ENCODE peak calls at places on chromosomes 7 and 10, in nine cellular contexts. F is stimulated activated CD4-positive, alpha-beta T cell treated with anti-CD3 and anti-CD28 coated beads, Interleukin-4, amount 100 ng/mL, for 48 hours; J is Calu3; P is NCI-H1694 treated with DMSO at 0.1 percent for 48 hours; Q is stimulated activated naive CD8-positive, alpha-beta T cell treated with anti-CD3 and anti-CD28 coated beads, Interleukin-15, Interleukin-2, amounts not matched to agents 100 U/mL and 50 U/mL, for 24 hours; C is HEK293T; O is OCI-M1; T is activated T-cell treated with anti-CD3 and anti-CD28 coated beads for 1 hour; Y is progenitor cell of endocrine pancreas. Z is an unnamed sample.

GRCh38 chr7:4531236-4531635 is 150.9 kb upstream of the FOXK1 start:
- DNase-seq in F (no peak), J (no peak), P (no peak), Q (no peak), C (no peak), O (no peak), T (no peak), Y (no peak), Z (no peak)

GRCh38 chr10:86372785-86373239 is 6.2 kb upstream of the GRID1 start:
- DNase-seq in F (no peak), J (no peak), P (no peak), Q (no peak), C (no peak), O (no peak), T (no peak), Y (no peak), Z (no peak)

GRCh38 chr7:87218941-87219544 is 489 bp downstream of the TMEM243 start:
- DNase-seq in F (no peak), J (peak; percentile 47), P (no peak), Q (peak; percentile 50), C (peak; percentile 45), O (peak; percentile 78), T (peak; percentile 15), Y (no peak), Z (no peak)

GRCh38 chr7:103075337-103075918 is 488 bp downstream of the ARMC10 start:
- DNase-seq in F (peak; percentile 61), J (peak; percentile 43), P (peak; percentile 20), Q (peak; percentile 85), C (peak; percentile 37), O (peak; percentile 38), T (peak; percentile 50), Y (peak; percentile 67), Z (no peak)

GRCh38 chr10:91587710-91588638 is 44.9 kb downstream of the PPP1R3C start:
- DNase-seq in F (no peak), J (no peak), P (no peak), Q (no peak), C (no peak), O (peak; percentile 60), T (no peak), Y (no peak), Z (no peak)

GRCh38 chr7:19482628-19483027 is 226.2 kb downstream of the POLR1F start:
- DNase-seq in F (no peak), J (no peak), P (no peak), Q (no peak), C (no peak), O (no peak), T (no peak), Y (no peak), Z (no peak)

GRCh38 chr10:61994404-61995031 is 93.0 kb downstream of the ARID5B start:
- DNase-seq in F (no peak), J (peak; percentile 31), P (no peak), Q (no peak), C (no peak), O (no peak), T (no peak), Y (no peak), Z (no peak)

GRCh38 chr7:108246227-108246837 is 116.2 kb upstream of the LAMB4 start:
- DNase-seq in F (no peak), J (peak; percentile 37), P (no peak), Q (no peak), C (no peak), O (peak; percentile 79), T (no peak), Y (no peak), Z (no peak)

GRCh38 chr10:69899727-69900595 is 98.3 kb downstream of the COL13A1 start:
- DNase-seq in F (no peak), J (no peak), P (no peak), Q (no peak), C (no peak), O (no peak), T (no peak), Y (no peak), Z (no peak)

GRCh38 chr10:116461680-116462079 is 34.0 kb downstream of the PNLIPRP3 start:
- DNase-seq in F (no peak), J (no peak), P (no peak), Q (no peak), C (no peak), O (no peak), T (no peak), Y (no peak), Z (no peak)

GRCh38 chr7:23230586-23231195 is 15.9 kb upstream of the GPNMB start:
- DNase-seq in F (no peak), J (no peak), P (no peak), Q (no peak), C (no peak), O (no peak), T (no peak), Y (no peak), Z (no peak)

GRCh38 chr7:1520574-1521234 is 9.8 kb upstream of the MAFK start:
- DNase-seq in F (no peak), J (peak; percentile 94), P (no peak), Q (no peak), C (peak; percentile 53), O (no peak), T (no peak), Y (no peak), Z (no peak)

GRCh38 chr7:159060440-159060839 is 84.2 kb downstream of the VIPR2 start:
- DNase-seq in F (no peak), J (no peak), P (no peak), Q (no peak), C (no peak), O (no peak), T (no peak), Y (no peak), Z (no peak)

GRCh38 chr10:1255166-1255565 is 199.0 kb downstream of the WDR37 start:
- DNase-seq in F (no peak), J (no peak), P (no peak), Q (no peak), C (no peak), O (no peak), T (no peak), Y (no peak), Z (no peak)

GRCh38 chr7:21450876-21451275 is 23.0 kb downstream of the SP4 start:
- DNase-seq in F (no peak), J (no peak), P (no peak), Q (no peak), C (no peak), O (no peak), T (no peak), Y (no peak), Z (no peak)

GRCh38 chr7:47677664-47678063 is 95.8 kb upstream of the TNS3 start:
- DNase-seq in F (no peak), J (no peak), P (no peak), Q (no peak), C (no peak), O (peak; percentile 5), T (no peak), Y (no peak), Z (no peak)

GRCh38 chr10:58266826-58267712 is 625 bp downstream of the IPMK start:
- DNase-seq in F (peak; percentile 12), J (peak; percentile 76), P (peak; percentile 21), Q (peak; percentile 57), C (peak; percentile 9), O (peak; percentile 93), T (peak; percentile 7), Y (peak; percentile 12), Z (no peak)

GRCh38 chr10:11754180-11754579 is 12.0 kb downstream of the ECHDC3 start:
- DNase-seq in F (no peak), J (no peak), P (no peak), Q (no peak), C (no peak), O (no peak), T (no peak), Y (no peak), Z (no peak)

GRCh38 chr10:62590305-62590704 is 214.2 kb upstream of the ADO start:
- DNase-seq in F (no peak), J (no peak), P (no peak), Q (no peak), C (no peak), O (no peak), T (no peak), Y (no peak), Z (no peak)

GRCh38 chr7:71752171-71752935 is 620.4 kb downstream of the GALNT17 start:
- DNase-seq in F (peak; percentile 54), J (peak; percentile 68), P (peak; percentile 3), Q (peak; percentile 63), C (peak; percentile 78), O (no peak), T (peak; percentile 1), Y (peak; percentile 83), Z (no peak)

GRCh38 chr10:47378606-47379444 is 5.3 kb downstream of the ZNF488 start:
- DNase-seq in F (no peak), J (no peak), P (no peak), Q (no peak), C (no peak), O (no peak), T (no peak), Y (no peak), Z (no peak)

GRCh38 chr7:27944626-27945025 is 204.7 kb downstream of the TAX1BP1 start:
- DNase-seq in F (no peak), J (no peak), P (no peak), Q (no peak), C (no peak), O (no peak), T (no peak), Y (no peak), Z (no peak)

GRCh38 chr10:84337199-84337598 is 8.8 kb downstream of the CCSER2 start:
- DNase-seq in F (no peak), J (no peak), P (no peak), Q (no peak), C (no peak), O (no peak), T (no peak), Y (no peak), Z (no peak)

GRCh38 chr10:92242910-92243671 is 47.8 kb downstream of the CPEB3 start:
- DNase-seq in F (no peak), J (peak; percentile 53), P (peak; percentile 48), Q (peak; percentile 42), C (peak; percentile 73), O (peak; percentile 92), T (peak; percentile 33), Y (peak; percentile 11), Z (no peak)

GRCh38 chr10:3136763-3137611 is 35.6 kb downstream of the PITRM1 start:
- DNase-seq in F (no peak), J (no peak), P (no peak), Q (no peak), C (no peak), O (no peak), T (no peak), Y (no peak), Z (no peak)

GRCh38 chr7:2609001-2609411 is 22.8 kb upstream of the TTYH3 start:
- DNase-seq in F (no peak), J (no peak), P (peak; percentile 23), Q (peak; percentile 40), C (peak; percentile 52), O (peak; percentile 71), T (no peak), Y (no peak), Z (no peak)

GRCh38 chr10:131901181-131901829 is 497 bp downstream of the PPP2R2D start:
- DNase-seq in F (no peak), J (peak; percentile 6), P (no peak), Q (peak; percentile 59), C (peak; percentile 53), O (peak; percentile 59), T (peak; percentile 35), Y (peak; percentile 43), Z (no peak)

GRCh38 chr7:33107136-33108066 is 1.8 kb downstream of the RP9 start:
- DNase-seq in F (no peak), J (peak; percentile 57), P (peak; percentile 3), Q (peak; percentile 25), C (peak; percentile 26), O (peak; percentile 58), T (peak; percentile 6), Y (no peak), Z (no peak)

Z was measured in NCI-H524 treated with DMSO at 0.1 percent for 48 hours.